ENCODE peak calls at places on chromosomes 4 and X, in nine cellular contexts. P is stimulated activated CD8-positive, alpha-beta memory T cell treated with anti-CD3 and anti-CD28 coated beads, Interleukin-15, amount 100 ng/mL, for 48 hours; C is neural crest cell; Y is iris pigment epithelial cell; Q is bronchial epithelial cell; X is M059J; S is astrocyte of the spinal cord; D is C1 segment of cervical spinal cord; U is mucosa of gallbladder. V is an unnamed sample.
A peak's percentile ranks its signal among the peaks of the same experiment; 100 is the strongest.

GRCh38 chr4:153513596-153513995 is 47.4 kb downstream of the TMEM131L start:
- DNase-seq in P (no peak), C (no peak), Y (peak; percentile 65), Q (peak; percentile 52), X (peak; percentile 61), S (peak; percentile 79), D (no peak), U (no peak), V (no peak)

GRCh38 chr4:147731611-147732515 is at the start of gene ARHGAP10:
- DNase-seq in P (peak; percentile 41), C (peak; percentile 35), Y (peak; percentile 80), Q (peak; percentile 59), X (peak; percentile 85), S (peak; percentile 82), D (peak; percentile 15), U (peak; percentile 74), V (peak; percentile 65)

GRCh38 chrX:150984164-150984824 is 1.2 kb downstream of the HMGB3 start:
- DNase-seq in P (no peak), C (no peak), Y (no peak), Q (no peak), X (no peak), S (no peak), D (no peak), U (no peak), V (no peak)

GRCh38 chr4:6619116-6619465 is 21.4 kb upstream of the MRFAP1 start:
- DNase-seq in P (no peak), C (no peak), Y (no peak), Q (no peak), X (no peak), S (no peak), D (no peak), U (no peak), V (no peak)

GRCh38 chr4:56990109-56990508 is 11.4 kb downstream of the POLR2B start:
- DNase-seq in P (no peak), C (no peak), Y (peak; percentile 85), Q (peak; percentile 66), X (peak; percentile 19), S (peak; percentile 52), D (no peak), U (no peak), V (no peak)

GRCh38 chr4:88350786-88351185 is 27.9 kb upstream of the HERC6 start:
- DNase-seq in P (no peak), C (no peak), Y (no peak), Q (no peak), X (no peak), S (no peak), D (no peak), U (no peak), V (no peak)

GRCh38 chr4:25760518-25761157 is 102.2 kb downstream of the SEL1L3 start:
- DNase-seq in P (no peak), C (no peak), Y (peak; percentile 84), Q (peak; percentile 11), X (peak; percentile 3), S (no peak), D (no peak), U (no peak), V (no peak)

GRCh38 chr4:40507977-40508376 is 121.7 kb downstream of the RBM47 start:
- DNase-seq in P (no peak), C (no peak), Y (no peak), Q (no peak), X (no peak), S (no peak), D (no peak), U (no peak), V (no peak)

GRCh38 chrX:13581554-13581953 is 12.2 kb downstream of the EGFL6 start:
- DNase-seq in P (no peak), C (no peak), Y (no peak), Q (no peak), X (no peak), S (no peak), D (no peak), U (no peak), V (no peak)

GRCh38 chr4:41687971-41688370 is 60.6 kb downstream of the PHOX2B start:
- DNase-seq in P (no peak), C (no peak), Y (no peak), Q (no peak), X (no peak), S (no peak), D (no peak), U (no peak), V (no peak)

GRCh38 chr4:75985116-75985515 is 5.6 kb downstream of the SDAD1 start:
- DNase-seq in P (no peak), C (no peak), Y (peak; percentile 90), Q (peak; percentile 80), X (peak; percentile 77), S (peak; percentile 79), D (no peak), U (no peak), V (no peak)

GRCh38 chr4:53562409-53562808 is 28.9 kb downstream of the LNX1 start:
- DNase-seq in P (no peak), C (no peak), Y (no peak), Q (no peak), X (no peak), S (no peak), D (no peak), U (no peak), V (no peak)

GRCh38 chr4:16123356-16124084 is 39.7 kb upstream of the PROM1 start:
- DNase-seq in P (no peak), C (no peak), Y (no peak), Q (no peak), X (no peak), S (no peak), D (no peak), U (no peak), V (no peak)

GRCh38 chrX:9682456-9682855 is 83.2 kb downstream of the GPR143 start:
- DNase-seq in P (no peak), C (no peak), Y (peak; percentile 50), Q (no peak), X (peak; percentile 20), S (peak; percentile 24), D (no peak), U (no peak), V (no peak)

GRCh38 chr4:2858451-2859217 is 15.0 kb downstream of the ADD1 start:
- DNase-seq in P (no peak), C (no peak), Y (peak; percentile 81), Q (peak; percentile 31), X (peak; percentile 11), S (no peak), D (no peak), U (no peak), V (peak; percentile 64)

GRCh38 chr4:22670953-22671352 is 21.8 kb upstream of the GBA3 start:
- DNase-seq in P (no peak), C (no peak), Y (peak; percentile 46), Q (peak; percentile 38), X (no peak), S (peak; percentile 32), D (no peak), U (no peak), V (no peak)

GRCh38 chr4:25827373-25827772 is 35.4 kb downstream of the SEL1L3 start:
- DNase-seq in P (no peak), C (no peak), Y (no peak), Q (no peak), X (no peak), S (no peak), D (no peak), U (no peak), V (no peak)

GRCh38 chr4:102627831-102628523 is 126.8 kb downstream of the NFKB1 start:
- DNase-seq in P (no peak), C (no peak), Y (peak; percentile 78), Q (peak; percentile 98), X (peak; percentile 89), S (peak; percentile 45), D (no peak), U (no peak), V (no peak)

GRCh38 chr4:52946811-52947210 is 84.7 kb downstream of the RASL11B start:
- DNase-seq in P (no peak), C (no peak), Y (no peak), Q (no peak), X (no peak), S (no peak), D (no peak), U (no peak), V (no peak)

GRCh38 chrX:13283512-13283911 is 36.3 kb downstream of the ATXN3L start:
- DNase-seq in P (no peak), C (no peak), Y (no peak), Q (no peak), X (peak; percentile 68), S (no peak), D (no peak), U (no peak), V (no peak)

GRCh38 chr4:95985791-95986190 is 145.9 kb downstream of the PDHA2 start:
- DNase-seq in P (no peak), C (no peak), Y (no peak), Q (no peak), X (no peak), S (no peak), D (no peak), U (no peak), V (no peak)

GRCh38 chr4:159267023-159267939 is 164.4 kb downstream of the RAPGEF2 start:
- DNase-seq in P (no peak), C (no peak), Y (peak; percentile 24), Q (no peak), X (peak; percentile 45), S (peak; percentile 43), D (peak; percentile 71), U (no peak), V (no peak)

GRCh38 chr4:74435296-74435695 is 9.6 kb upstream of the AREG start:
- DNase-seq in P (no peak), C (no peak), Y (no peak), Q (no peak), X (no peak), S (no peak), D (no peak), U (no peak), V (no peak)

GRCh38 chr4:82833696-82834313 is 35.2 kb upstream of the SCD5 start:
- DNase-seq in P (no peak), C (no peak), Y (peak; percentile 95), Q (peak; percentile 84), X (peak; percentile 79), S (peak; percentile 89), D (no peak), U (no peak), V (no peak)

GRCh38 chr4:74426101-74426500 is 18.8 kb upstream of the AREG start:
- DNase-seq in P (no peak), C (no peak), Y (peak; percentile 96), Q (peak; percentile 61), X (peak; percentile 54), S (peak; percentile 91), D (no peak), U (no peak), V (no peak)

GRCh38 chr4:140691369-140691768 is 64.8 kb downstream of the TBC1D9 start:
- DNase-seq in P (no peak), C (no peak), Y (peak; percentile 66), Q (peak; percentile 63), X (no peak), S (peak; percentile 44), D (no peak), U (no peak), V (no peak)

GRCh38 chrX:3763111-3763510 is 49.7 kb upstream of the PRKX start:
- DNase-seq in P (no peak), C (no peak), Y (no peak), Q (no peak), X (no peak), S (no peak), D (no peak), U (no peak), V (no peak)

GRCh38 chr4:145839151-145839550 is 99.5 kb downstream of the ZNF827 start:
- DNase-seq in P (no peak), C (no peak), Y (peak; percentile 67), Q (no peak), X (no peak), S (peak; percentile 58), D (peak; percentile 11), U (no peak), V (no peak)

GRCh38 chrX:152177052-152177451 is 38.7 kb upstream of the MAGEA10 start:
- DNase-seq in P (no peak), C (no peak), Y (no peak), Q (no peak), X (peak; percentile 15), S (no peak), D (no peak), U (no peak), V (no peak)

GRCh38 chr4:98929341-98930267 is 671 bp upstream of the EIF4E start:
- DNase-seq in P (peak; percentile 43), C (no peak), Y (peak; percentile 97), Q (peak; percentile 99), X (peak; percentile 98), S (peak; percentile 94), D (peak; percentile 81), U (peak; percentile 71), V (no peak)

GRCh38 chr4:25813705-25814104 is 49.1 kb downstream of the SEL1L3 start:
- DNase-seq in P (no peak), C (no peak), Y (peak; percentile 86), Q (peak; percentile 58), X (peak; percentile 71), S (peak; percentile 80), D (no peak), U (no peak), V (no peak)